ENCODE peak calls at places on chromosomes 5 and 9, in nine cellular contexts. One of them, this sample, is unnamed.

GRCh38 chr5:73183000-73183399 is 10.0 kb downstream of the TMEM174 start:
- DNase-seq in foreskin keratinocyte: no peak
- DNase-seq in GM12878: no peak
- DNase-seq in upper lobe of right lung: no peak
- DNase-seq in Panc1: no peak
- DNase-seq in spleen: no peak
- DNase-seq in psoas muscle: no peak
- DNase-seq in Peyer's patch: no peak
- DNase-seq in mammary epithelial cell: no peak
- DNase-seq in this sample: no peak

GRCh38 chr5:14871084-14871572 is 450 bp downstream of the ANKH start:
- DNase-seq in spleen: peak; percentile 89
- DNase-seq in Panc1: no peak
- DNase-seq in foreskin keratinocyte: no peak
- DNase-seq in psoas muscle: peak; percentile 66
- DNase-seq in upper lobe of right lung: peak; percentile 75
- DNase-seq in mammary epithelial cell: no peak
- DNase-seq in Peyer's patch: peak; percentile 39
- DNase-seq in GM12878: no peak
- DNase-seq in this sample: peak; percentile 8

GRCh38 chr5:179730852-179731251 is 1.8 kb upstream of the MAML1 start:
- DNase-seq in mammary epithelial cell: no peak
- DNase-seq in spleen: no peak
- DNase-seq in upper lobe of right lung: no peak
- DNase-seq in Peyer's patch: no peak
- DNase-seq in psoas muscle: no peak
- DNase-seq in GM12878: no peak
- DNase-seq in Panc1: no peak
- DNase-seq in foreskin keratinocyte: no peak
- DNase-seq in this sample: no peak

GRCh38 chr5:138138949-138139775 is at the start of gene NME5:
- DNase-seq in foreskin keratinocyte: no peak
- DNase-seq in GM12878: peak; percentile 5
- DNase-seq in upper lobe of right lung: peak; percentile 84
- DNase-seq in spleen: peak; percentile 80
- DNase-seq in psoas muscle: peak; percentile 76
- DNase-seq in mammary epithelial cell: no peak
- DNase-seq in Peyer's patch: peak; percentile 35
- DNase-seq in Panc1: no peak
- DNase-seq in this sample: no peak

GRCh38 chr9:130447193-130447816 is 2.5 kb downstream of the ASS1 start:
- DNase-seq in foreskin keratinocyte: no peak
- DNase-seq in spleen: no peak
- DNase-seq in upper lobe of right lung: no peak
- DNase-seq in psoas muscle: no peak
- DNase-seq in mammary epithelial cell: no peak
- DNase-seq in Panc1: no peak
- DNase-seq in Peyer's patch: no peak
- DNase-seq in GM12878: no peak
- DNase-seq in this sample: no peak

GRCh38 chr9:90285946-90286345 is 356.7 kb downstream of the DIRAS2 start:
- DNase-seq in Peyer's patch: no peak
- DNase-seq in Panc1: no peak
- DNase-seq in foreskin keratinocyte: no peak
- DNase-seq in spleen: no peak
- DNase-seq in psoas muscle: no peak
- DNase-seq in mammary epithelial cell: no peak
- DNase-seq in upper lobe of right lung: no peak
- DNase-seq in GM12878: no peak
- DNase-seq in this sample: no peak

GRCh38 chr5:106894964-106895363 is 775.8 kb downstream of the EFNA5 start:
- DNase-seq in psoas muscle: no peak
- DNase-seq in Panc1: no peak
- DNase-seq in upper lobe of right lung: no peak
- DNase-seq in Peyer's patch: no peak
- DNase-seq in foreskin keratinocyte: no peak
- DNase-seq in spleen: no peak
- DNase-seq in GM12878: no peak
- DNase-seq in mammary epithelial cell: peak; percentile 30
- DNase-seq in this sample: no peak

GRCh38 chr5:133285583-133286021 is 233.8 kb downstream of the HSPA4 start:
- DNase-seq in Peyer's patch: no peak
- DNase-seq in GM12878: no peak
- DNase-seq in Panc1: peak; percentile 25
- DNase-seq in psoas muscle: peak; percentile 96
- DNase-seq in upper lobe of right lung: no peak
- DNase-seq in spleen: no peak
- DNase-seq in mammary epithelial cell: peak; percentile 97
- DNase-seq in foreskin keratinocyte: peak; percentile 93
- DNase-seq in this sample: no peak

GRCh38 chr9:20566401-20566800 is 55.9 kb downstream of the MLLT3 start:
- DNase-seq in mammary epithelial cell: no peak
- DNase-seq in GM12878: no peak
- DNase-seq in Peyer's patch: no peak
- DNase-seq in foreskin keratinocyte: no peak
- DNase-seq in spleen: no peak
- DNase-seq in upper lobe of right lung: no peak
- DNase-seq in psoas muscle: no peak
- DNase-seq in Panc1: no peak
- DNase-seq in this sample: no peak

GRCh38 chr9:130028493-130029222 is 14.3 kb downstream of the FNBP1 start:
- DNase-seq in GM12878: no peak
- DNase-seq in upper lobe of right lung: no peak
- DNase-seq in Panc1: no peak
- DNase-seq in psoas muscle: no peak
- DNase-seq in Peyer's patch: no peak
- DNase-seq in foreskin keratinocyte: no peak
- DNase-seq in spleen: no peak
- DNase-seq in mammary epithelial cell: no peak
- DNase-seq in this sample: no peak

GRCh38 chr5:112977440-112977861 is 853 bp downstream of the DCP2 start:
- DNase-seq in foreskin keratinocyte: peak; percentile 35
- DNase-seq in psoas muscle: no peak
- DNase-seq in spleen: no peak
- DNase-seq in Peyer's patch: no peak
- DNase-seq in GM12878: no peak
- DNase-seq in Panc1: no peak
- DNase-seq in upper lobe of right lung: no peak
- DNase-seq in mammary epithelial cell: no peak
- DNase-seq in this sample: no peak

GRCh38 chr9:98323831-98324135 is 68.3 kb upstream of the TBC1D2 start:
- DNase-seq in foreskin keratinocyte: no peak
- DNase-seq in mammary epithelial cell: no peak
- DNase-seq in spleen: no peak
- DNase-seq in GM12878: no peak
- DNase-seq in psoas muscle: no peak
- DNase-seq in Panc1: no peak
- DNase-seq in upper lobe of right lung: no peak
- DNase-seq in Peyer's patch: no peak
- DNase-seq in this sample: no peak

GRCh38 chr5:134255418-134256150 is 29.7 kb upstream of the PPP2CA start:
- DNase-seq in psoas muscle: no peak
- DNase-seq in spleen: no peak
- DNase-seq in Panc1: no peak
- DNase-seq in mammary epithelial cell: peak; percentile 62
- DNase-seq in Peyer's patch: no peak
- DNase-seq in foreskin keratinocyte: peak; percentile 37
- DNase-seq in GM12878: no peak
- DNase-seq in upper lobe of right lung: no peak
- DNase-seq in this sample: no peak

GRCh38 chr5:52757527-52757926 is 30.2 kb upstream of the ITGA1 start:
- DNase-seq in upper lobe of right lung: no peak
- DNase-seq in psoas muscle: no peak
- DNase-seq in spleen: no peak
- DNase-seq in Panc1: no peak
- DNase-seq in Peyer's patch: no peak
- DNase-seq in foreskin keratinocyte: no peak
- DNase-seq in GM12878: no peak
- DNase-seq in mammary epithelial cell: no peak
- DNase-seq in this sample: no peak

GRCh38 chr5:160694896-160695295 is 157.1 kb downstream of the ATP10B start:
- DNase-seq in GM12878: no peak
- DNase-seq in upper lobe of right lung: no peak
- DNase-seq in mammary epithelial cell: no peak
- DNase-seq in foreskin keratinocyte: no peak
- DNase-seq in psoas muscle: no peak
- DNase-seq in Peyer's patch: no peak
- DNase-seq in spleen: no peak
- DNase-seq in Panc1: no peak
- DNase-seq in this sample: no peak
- H3K4me1 ChIP-seq in GM12878: no peaks in the 10 kb centered on the region
- H3K4me1 ChIP-seq in upper lobe of right lung: no peaks in the 10 kb centered on the region
- H3K4me1 ChIP-seq in mammary epithelial cell: peaks cover 7% of the 10 kb centered on the region
- H3K4me1 ChIP-seq in foreskin keratinocyte: no peaks in the 10 kb centered on the region
- H3K4me1 ChIP-seq in psoas muscle: no peaks in the 10 kb centered on the region
- H3K4me1 ChIP-seq in Peyer's patch: no peaks in the 10 kb centered on the region
- H3K4me1 ChIP-seq in spleen: peaks cover 7% of the 10 kb centered on the region
- H3K4me1 ChIP-seq in Panc1: no peaks in the 10 kb centered on the region
- H3K4me1 ChIP-seq in this sample: no peaks in the 10 kb centered on the region

DNA sequence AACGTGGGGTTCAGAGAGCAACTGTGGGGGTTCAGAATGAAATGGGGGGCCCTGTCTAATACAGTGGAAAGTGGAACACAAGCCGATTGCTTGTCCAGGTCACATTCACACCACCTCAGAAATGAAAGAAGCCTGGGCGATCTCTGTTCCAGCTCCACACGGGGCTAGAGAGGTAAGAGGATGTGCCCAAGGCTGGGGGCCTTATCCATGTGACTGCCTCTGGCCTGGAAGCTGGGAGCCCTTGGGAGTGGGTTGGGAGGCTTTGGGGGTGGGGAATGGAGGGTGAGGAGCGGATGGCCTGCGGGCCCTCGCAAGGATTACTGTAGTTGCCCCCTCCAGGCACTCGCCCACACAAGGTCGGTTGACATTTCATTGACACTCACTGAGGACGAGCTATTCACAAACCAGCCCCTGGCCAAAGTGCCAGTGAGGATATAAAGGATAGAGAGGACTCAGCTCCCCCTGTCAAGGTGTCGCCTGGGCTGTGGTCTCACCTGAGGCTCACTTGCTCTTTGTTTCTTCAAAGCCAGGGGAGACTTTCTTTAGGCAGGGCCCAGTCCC is 86.7 kb downstream of the LIFR start:
- DNase-seq in foreskin keratinocyte: no peak
- DNase-seq in psoas muscle: no peak
- DNase-seq in spleen: no peak
- DNase-seq in mammary epithelial cell: no peak
- DNase-seq in upper lobe of right lung: no peak
- DNase-seq in Peyer's patch: no peak
- DNase-seq in GM12878: no peak
- DNase-seq in Panc1: no peak
- DNase-seq in this sample: no peak
- H3K4me1 ChIP-seq in foreskin keratinocyte: peaks cover 14% of the 10 kb centered on the region
- H3K4me1 ChIP-seq in psoas muscle: peaks cover 52% of the 10 kb centered on the region
- H3K4me1 ChIP-seq in spleen: peaks cover 32% of the 10 kb centered on the region
- H3K4me1 ChIP-seq in mammary epithelial cell: peaks cover 45% of the 10 kb centered on the region
- H3K4me1 ChIP-seq in upper lobe of right lung: peaks cover 33% of the 10 kb centered on the region
- H3K4me1 ChIP-seq in Peyer's patch: no peaks in the 10 kb centered on the region
- H3K4me1 ChIP-seq in GM12878: no peaks in the 10 kb centered on the region
- H3K4me1 ChIP-seq in Panc1: peaks cover 30% of the 10 kb centered on the region
- H3K4me1 ChIP-seq in this sample: no peaks in the 10 kb centered on the region

GRCh38 chr5:149405550-149406202 is 26.6 kb upstream of the IL17B start:
- DNase-seq in foreskin keratinocyte: no peak
- DNase-seq in spleen: no peak
- DNase-seq in Peyer's patch: no peak
- DNase-seq in mammary epithelial cell: no peak
- DNase-seq in Panc1: no peak
- DNase-seq in GM12878: no peak
- DNase-seq in psoas muscle: no peak
- DNase-seq in upper lobe of right lung: no peak
- DNase-seq in this sample: no peak

GRCh38 chr5:149407331-149408251 is 28.5 kb upstream of the IL17B start:
- DNase-seq in upper lobe of right lung: no peak
- DNase-seq in mammary epithelial cell: no peak
- DNase-seq in psoas muscle: no peak
- DNase-seq in spleen: no peak
- DNase-seq in foreskin keratinocyte: no peak
- DNase-seq in Peyer's patch: no peak
- DNase-seq in GM12878: no peak
- DNase-seq in Panc1: no peak
- DNase-seq in this sample: no peak

GRCh38 chr5:149408252-149409099 is 29.4 kb upstream of the IL17B start:
- DNase-seq in Panc1: no peak
- DNase-seq in psoas muscle: no peak
- DNase-seq in GM12878: no peak
- DNase-seq in upper lobe of right lung: peak; percentile 45
- DNase-seq in mammary epithelial cell: no peak
- DNase-seq in Peyer's patch: no peak
- DNase-seq in spleen: no peak
- DNase-seq in foreskin keratinocyte: no peak
- DNase-seq in this sample: no peak

GRCh38 chr5:149406203-149406978 is 27.3 kb upstream of the IL17B start:
- DNase-seq in Panc1: no peak
- DNase-seq in Peyer's patch: no peak
- DNase-seq in foreskin keratinocyte: no peak
- DNase-seq in upper lobe of right lung: no peak
- DNase-seq in mammary epithelial cell: no peak
- DNase-seq in spleen: no peak
- DNase-seq in GM12878: no peak
- DNase-seq in psoas muscle: peak; percentile 68
- DNase-seq in this sample: no peak

DNA sequence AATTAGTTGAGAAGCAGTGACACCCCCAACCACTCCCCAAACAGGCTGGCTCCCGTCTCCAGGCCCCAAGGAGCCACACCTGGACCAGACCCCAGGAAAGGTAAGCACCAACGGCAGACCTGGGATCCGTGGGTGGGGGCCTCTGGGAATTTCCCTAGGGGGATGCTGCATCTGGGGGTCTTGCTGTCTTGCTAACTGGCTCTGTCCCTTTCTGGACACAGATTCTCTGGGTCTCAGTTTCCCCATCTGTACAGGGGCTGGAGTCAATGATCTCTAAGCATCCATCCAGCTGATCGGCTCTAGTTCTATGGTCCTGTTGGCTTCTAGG is 27.9 kb upstream of the IL17B start:
- DNase-seq in upper lobe of right lung: no peak
- DNase-seq in Panc1: no peak
- DNase-seq in Peyer's patch: no peak
- DNase-seq in mammary epithelial cell: no peak
- DNase-seq in foreskin keratinocyte: no peak
- DNase-seq in spleen: no peak
- DNase-seq in psoas muscle: no peak
- DNase-seq in GM12878: no peak
- DNase-seq in this sample: no peak
- H3K4me1 ChIP-seq in upper lobe of right lung: peaks cover 4% of the 10 kb centered on the region
- H3K4me1 ChIP-seq in Panc1: no peaks in the 10 kb centered on the region
- H3K4me1 ChIP-seq in Peyer's patch: no peaks in the 10 kb centered on the region
- H3K4me1 ChIP-seq in mammary epithelial cell: peaks cover 10% of the 10 kb centered on the region
- H3K4me1 ChIP-seq in foreskin keratinocyte: no peaks in the 10 kb centered on the region
- H3K4me1 ChIP-seq in spleen: peaks cover 6% of the 10 kb centered on the region
- H3K4me1 ChIP-seq in psoas muscle: no peaks in the 10 kb centered on the region
- H3K4me1 ChIP-seq in GM12878: no peaks in the 10 kb centered on the region
- H3K4me1 ChIP-seq in this sample: no peaks in the 10 kb centered on the region

DNA sequence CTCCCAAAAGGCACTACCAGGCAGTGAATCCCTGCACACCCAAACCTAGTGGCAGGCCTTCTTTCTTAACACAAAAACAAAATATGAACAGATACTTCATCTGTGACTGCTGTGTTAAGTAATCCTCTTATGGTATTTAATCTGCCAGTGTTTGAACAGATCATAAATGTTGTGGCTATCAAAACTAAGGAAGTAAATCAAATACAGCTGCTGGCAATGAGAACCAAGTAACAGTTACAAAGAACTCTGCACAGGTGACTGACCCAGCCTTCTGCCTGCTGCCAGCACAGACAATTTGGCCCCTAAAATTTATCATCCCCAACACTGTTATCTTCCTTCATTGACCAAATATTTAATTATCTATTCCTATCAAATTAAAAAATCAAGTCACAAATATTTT is 78.0 kb downstream of the GNAQ start:
- DNase-seq in spleen: no peak
- DNase-seq in foreskin keratinocyte: no peak
- DNase-seq in psoas muscle: no peak
- DNase-seq in Panc1: no peak
- DNase-seq in upper lobe of right lung: no peak
- DNase-seq in Peyer's patch: no peak
- DNase-seq in GM12878: no peak
- DNase-seq in mammary epithelial cell: no peak
- DNase-seq in this sample: no peak
- H3K4me1 ChIP-seq in spleen: peaks cover 49% of the 10 kb centered on the region
- H3K4me1 ChIP-seq in foreskin keratinocyte: peaks cover 19% of the 10 kb centered on the region
- H3K4me1 ChIP-seq in psoas muscle: peaks cover 39% of the 10 kb centered on the region
- H3K4me1 ChIP-seq in Panc1: peaks cover 6% of the 10 kb centered on the region
- H3K4me1 ChIP-seq in upper lobe of right lung: peaks cover 54% of the 10 kb centered on the region
- H3K4me1 ChIP-seq in Peyer's patch: no peaks in the 10 kb centered on the region
- H3K4me1 ChIP-seq in GM12878: no peaks in the 10 kb centered on the region
- H3K4me1 ChIP-seq in mammary epithelial cell: peaks cover 19% of the 10 kb centered on the region
- H3K4me1 ChIP-seq in this sample: no peaks in the 10 kb centered on the region